ENCODE peak calls at places on chromosomes 12 and 14, in five cellular contexts. E is MG63; U is tibial nerve; J is CD8-positive, alpha-beta T cell; R is lower leg skin. S is an unnamed sample.

GRCh38 chr12:51009038-51009437 is 17.1 kb downstream of the SLC11A2 start:
- DNase-seq in J (peak), E (no peak), R (peak), U (peak), S (no peak)

GRCh38 chr12:49023812-49024211 is 5.2 kb upstream of the PRKAG1 start:
- DNase-seq in R (no peak), E (no peak), J (no peak), U (no peak), S (no peak)

GRCh38 chr14:82385043-82385442 is 851.4 kb upstream of the SEL1L start:
- DNase-seq in J (no peak), U (no peak), E (no peak), R (no peak), S (no peak)

GRCh38 chr14:81042431-81042830 is 87.0 kb downstream of the TSHR start:
- DNase-seq in U (no peak), R (no peak), J (no peak), E (no peak), S (no peak)

GRCh38 chr12:65162609-65163008 is 6.8 kb upstream of the LEMD3 start:
- DNase-seq in E (no peak), J (no peak), R (no peak), U (no peak), S (no peak)

GRCh38 chr12:101969-102878 is 35.7 kb downstream of the IQSEC3 start:
- DNase-seq in R (no peak), U (no peak), E (no peak), J (no peak), S (no peak)

GRCh38 chr12:105109465-105110212 is 2.1 kb downstream of the WASHC4 start:
- DNase-seq in U (no peak), R (no peak), E (no peak), J (no peak), S (peak)

GRCh38 chr12:131254374-131254773 is 300.7 kb downstream of the ADGRD1 start:
- DNase-seq in J (no peak), R (no peak), U (no peak), E (no peak), S (no peak)

GRCh38 chr12:63965936-63966602 is 121.6 kb downstream of the SRGAP1 start:
- DNase-seq in J (no peak), U (no peak), E (peak), R (no peak), S (no peak)

GRCh38 chr14:91303091-91303923 is 58.8 kb upstream of the GPR68 start:
- DNase-seq in U (no peak), J (no peak), E (peak), R (no peak), S (peak)

GRCh38 chr12:124655317-124656213 is 88.2 kb upstream of the NCOR2 start:
- DNase-seq in J (no peak), E (peak), U (peak), R (no peak), S (no peak)

GRCh38 chr12:132726386-132726785 is 15.7 kb downstream of the PGAM5 start:
- DNase-seq in U (no peak), J (no peak), R (no peak), E (no peak), S (no peak)

GRCh38 chr14:68079941-68080697 is 260.5 kb downstream of the RAD51B start:
- DNase-seq in J (no peak), R (no peak), E (no peak), U (no peak), S (no peak)

GRCh38 chr12:53345486-53346195 is 9.5 kb upstream of the SP7 start:
- DNase-seq in J (no peak), E (peak), R (no peak), U (no peak), S (no peak)

GRCh38 chr14:24162083-24162482 is 1.0 kb downstream of the IRF9 start:
- DNase-seq in E (no peak), U (no peak), R (no peak), J (no peak), S (no peak)
- H3K4me3 ChIP-seq in E (peak), U (peak), R (peak), J (peak), S (peak)

DNA sequence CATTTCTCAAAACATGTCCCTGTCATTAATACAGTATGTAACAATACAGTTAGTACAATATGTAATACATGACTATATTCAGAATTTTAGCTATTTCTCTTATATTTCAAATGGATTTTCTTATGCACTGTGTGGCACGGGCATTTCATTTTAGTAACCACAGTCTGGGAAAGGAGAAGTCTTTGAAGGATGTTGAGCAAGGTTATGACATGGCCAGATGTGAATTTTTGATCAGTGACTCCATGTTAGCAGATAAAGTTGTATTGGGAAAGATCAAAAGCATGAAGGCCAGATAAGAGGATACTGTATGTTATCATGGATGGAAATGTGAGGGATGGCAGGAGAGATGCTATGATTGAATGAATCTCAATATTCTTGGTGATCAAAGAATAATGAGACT is 285.2 kb downstream of the NAV3 start:
- DNase-seq in J (no peak), R (no peak), E (no peak), U (no peak), S (no peak)
- H3K4me3 ChIP-seq in J (no peak), R (no peak), E (no peak), U (no peak), S (no peak)

DNA sequence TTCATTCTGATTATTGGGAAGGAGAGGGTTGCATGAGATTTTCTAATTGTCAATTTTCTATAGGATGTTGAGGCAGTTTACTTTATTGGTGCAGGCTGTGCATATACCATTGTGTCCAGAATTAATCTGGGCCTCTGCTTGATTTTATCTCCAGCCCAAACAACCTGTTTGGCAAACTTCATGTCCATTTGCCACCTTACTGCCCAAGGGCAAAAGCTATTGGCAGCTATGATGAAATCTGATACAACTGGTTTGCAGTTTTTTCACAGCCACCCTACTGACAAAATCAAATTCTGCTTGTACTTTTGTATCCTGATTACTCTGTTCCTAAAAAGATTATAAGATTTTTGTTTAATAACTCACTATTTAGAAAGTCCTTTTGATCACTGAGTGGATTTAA is 789.2 kb upstream of the FBXO33 start:
- DNase-seq in R (no peak), U (no peak), E (no peak), J (no peak), S (peak)
- H3K4me3 ChIP-seq in R (no peak), U (no peak), E (no peak), J (no peak), S (no peak)

GRCh38 chr12:92445253-92446081 is 257.3 kb upstream of the PLEKHG7 start:
- DNase-seq in U (no peak), E (no peak), J (no peak), R (no peak), S (peak)
- H3K4me3 ChIP-seq in U (no peak), E (no peak), J (no peak), R (no peak), S (no peak)

S was measured in epithelial cell of esophagus.